ENCODE peak calls at places on chromosomes 4 and X, in nine cellular contexts. M is A172; H is K562; V is AG20443; L is left lung; U is effector memory CD4-positive, alpha-beta T cell; T is HFFc6; R is amniotic stem cell; C is left colon. W is an unnamed sample.

GRCh38 chrX:78303086-78303485 is 24.3 kb downstream of the CYSLTR1 start:
- DNase-seq in M (no peak), H (no peak), V (no peak), L (no peak), U (no peak), T (no peak), R (no peak), C (no peak), W (no peak)

GRCh38 chr4:158327525-158327924 is 117.2 kb downstream of the TMEM144 start:
- DNase-seq in M (no peak), H (peak), V (no peak), L (no peak), U (no peak), T (no peak), R (no peak), C (no peak), W (no peak)

GRCh38 chr4:25442863-25443307 is 65.8 kb downstream of the ANAPC4 start:
- DNase-seq in M (no peak), H (no peak), V (no peak), L (no peak), U (no peak), T (no peak), R (no peak), C (no peak), W (no peak)

GRCh38 chr4:139522457-139522856 is 33.6 kb downstream of the SETD7 start:
- DNase-seq in M (no peak), H (no peak), V (no peak), L (no peak), U (no peak), T (no peak), R (no peak), C (no peak), W (no peak)

GRCh38 chr4:100984901-100985300 is 362.4 kb downstream of the PPP3CA start:
- DNase-seq in M (peak), H (no peak), V (peak), L (no peak), U (no peak), T (peak), R (peak), C (no peak), W (peak)

GRCh38 chr4:1356181-1356998 is 9.4 kb downstream of the UVSSA start:
- DNase-seq in M (peak), H (peak), V (peak), L (peak), U (no peak), T (no peak), R (peak), C (no peak), W (no peak)

GRCh38 chrX:76148753-76149152 is 24.1 kb upstream of the PBDC1 start:
- DNase-seq in M (peak), H (peak), V (no peak), L (no peak), U (peak), T (peak), R (no peak), C (no peak), W (no peak)

GRCh38 chrX:9356846-9357245 is 108.0 kb upstream of the TBL1X start:
- DNase-seq in M (no peak), H (no peak), V (peak), L (no peak), U (no peak), T (peak), R (no peak), C (no peak), W (peak)

GRCh38 chrX:39773923-39774803 is 323.6 kb downstream of the BCOR start:
- DNase-seq in M (peak), H (peak), V (no peak), L (no peak), U (peak), T (no peak), R (no peak), C (no peak), W (no peak)

GRCh38 chr4:85823295-85823694 is 348.3 kb downstream of the ARHGAP24 start:
- DNase-seq in M (no peak), H (peak), V (peak), L (no peak), U (no peak), T (no peak), R (no peak), C (no peak), W (no peak)

GRCh38 chr4:31667701-31668100 is 947.5 kb downstream of the PCDH7 start:
- DNase-seq in M (no peak), H (no peak), V (no peak), L (no peak), U (no peak), T (no peak), R (no peak), C (no peak), W (no peak)

GRCh38 chr4:143700060-143700419 is 435 bp downstream of the FREM3 start:
- DNase-seq in M (no peak), H (no peak), V (peak), L (peak), U (no peak), T (no peak), R (no peak), C (no peak), W (no peak)

GRCh38 chrX:50579955-50580354 is 109.3 kb upstream of the DGKK start:
- DNase-seq in M (peak), H (peak), V (peak), L (no peak), U (no peak), T (peak), R (peak), C (no peak), W (peak)

GRCh38 chr4:179307297-179308136 is 1865.3 kb upstream of the AGA start:
- DNase-seq in M (peak), H (peak), V (peak), L (no peak), U (no peak), T (peak), R (peak), C (no peak), W (peak)

GRCh38 chr4:53595204-53595603 is 3.9 kb upstream of the LNX1 start:
- DNase-seq in M (no peak), H (no peak), V (no peak), L (no peak), U (no peak), T (no peak), R (no peak), C (no peak), W (no peak)

GRCh38 chrX:46803140-46803539 is 33.7 kb upstream of the RP2 start:
- DNase-seq in M (no peak), H (peak), V (no peak), L (no peak), U (no peak), T (no peak), R (no peak), C (no peak), W (no peak)

W was measured in GM04504.